ENCODE peak calls at places on chromosomes 1 and 21, in five cellular contexts. Y is lung; P is CD4-positive, CD25-positive, alpha-beta regulatory T cell; X is lower lobe of right lung; A is transverse colon. F is an unnamed sample.

GRCh38 chr21:43262427-43262826 is 93.6 kb downstream of the CRYAA start:
- DNase-seq in Y (no peak), P (no peak), X (peak; percentile 33), A (no peak), F (no peak)

GRCh38 chr1:175035860-175036259 is 12.6 kb upstream of the MRPS14 start:
- DNase-seq in X (no peak), Y (no peak), P (no peak), A (no peak), F (no peak)

GRCh38 chr1:168833801-168834224 is 104.8 kb upstream of the DPT start:
- DNase-seq in X (no peak), P (no peak), A (no peak), Y (no peak), F (no peak)

GRCh38 chr1:116910379-116911165 is 856 bp downstream of the PTGFRN start:
- DNase-seq in X (peak; percentile 72), Y (peak; percentile 47), A (peak; percentile 65), P (peak; percentile 14), F (peak; percentile 84)

GRCh38 chr1:67672260-67672803 is 12.7 kb upstream of the GADD45A start:
- DNase-seq in Y (no peak), A (no peak), X (no peak), P (no peak), F (no peak)

GRCh38 chr1:116268211-116268610 is 104.8 kb upstream of the ATP1A1 start:
- DNase-seq in X (peak; percentile 62), P (no peak), A (peak; percentile 63), Y (peak; percentile 30), F (no peak)

GRCh38 chr1:64046871-64047270 is 156.6 kb upstream of the UBE2U start:
- DNase-seq in P (no peak), X (no peak), A (no peak), Y (no peak), F (no peak)

GRCh38 chr1:179129702-179130473 is 48.0 kb downstream of the TOR3A start:
- DNase-seq in Y (no peak), P (no peak), X (no peak), A (no peak), F (no peak)

GRCh38 chr1:6178751-6179563 is 1.2 kb downstream of the CHD5 start:
- DNase-seq in X (no peak), P (no peak), Y (no peak), A (no peak), F (peak; percentile 87)

GRCh38 chr1:218673170-218673569 is 328.0 kb downstream of the TGFB2 start:
- DNase-seq in A (no peak), P (no peak), X (no peak), Y (no peak), F (no peak)

GRCh38 chr1:76390451-76390850 is 315.9 kb downstream of the ST6GALNAC3 start:
- DNase-seq in P (no peak), A (no peak), Y (no peak), X (no peak), F (no peak)

GRCh38 chr21:39057121-39057520 is 126.1 kb downstream of the PSMG1 start:
- DNase-seq in Y (no peak), A (no peak), P (no peak), X (no peak), F (no peak)

GRCh38 chr1:11731719-11732283 is 4.1 kb upstream of the AGTRAP start:
- DNase-seq in A (peak; percentile 66), X (peak; percentile 74), Y (peak; percentile 45), P (peak; percentile 6), F (peak; percentile 91)

GRCh38 chr1:189103956-189104355 is 1373.7 kb downstream of the BRINP3 start:
- DNase-seq in Y (no peak), P (no peak), A (no peak), X (no peak), F (no peak)

DNA sequence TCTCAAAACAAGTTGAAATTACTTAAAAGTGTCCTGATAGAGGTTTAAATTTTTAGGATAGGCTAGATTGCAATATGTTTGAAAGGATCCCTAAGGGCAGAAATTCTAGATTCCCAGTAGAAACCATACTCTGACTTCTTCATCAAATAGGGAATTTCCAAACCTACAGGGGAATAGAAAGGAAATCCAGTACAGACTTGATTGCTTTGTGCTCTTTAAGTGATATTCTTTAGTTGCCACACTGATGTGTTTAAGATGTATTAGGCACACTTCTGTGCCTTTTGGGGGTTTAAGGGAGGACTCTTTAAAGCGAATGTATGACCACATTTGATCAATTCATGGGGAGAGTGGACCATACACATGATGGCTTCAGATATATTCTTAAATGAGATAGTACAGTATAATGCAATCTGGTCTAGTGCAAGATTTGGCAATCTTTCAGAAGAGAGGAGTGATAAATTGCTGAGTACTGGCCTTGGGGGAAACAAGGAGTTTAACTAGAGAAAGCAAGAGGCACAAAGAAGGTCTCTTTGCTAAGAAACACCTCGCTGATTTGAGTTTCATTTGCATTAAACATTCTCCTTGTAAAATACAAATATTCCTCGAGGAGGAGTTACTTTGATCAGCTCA is 268.8 kb upstream of the NR5A2 start:
- DNase-seq in X (no peak), A (no peak), Y (no peak), P (no peak), F (no peak)
- H3K4me3 ChIP-seq in X (no peak overlapping the region), A (no peak overlapping the region), Y (no peak overlapping the region), P (no peak overlapping the region), F (no peak overlapping the region)

GRCh38 chr1:180229483-180230415 is at the start of gene LHX4:
- DNase-seq in A (no peak), P (no peak), X (no peak), Y (no peak), F (peak; percentile 98)

GRCh38 chr1:180231506-180232420 is 1.7 kb downstream of the LHX4 start:
- DNase-seq in A (no peak), P (no peak), X (no peak), Y (no peak), F (peak; percentile 86)

GRCh38 chr1:180232521-180233043 is 2.5 kb downstream of the LHX4 start:
- DNase-seq in P (no peak), X (no peak), Y (no peak), A (no peak), F (no peak)

GRCh38 chr1:180230416-180230790 is 339 bp downstream of the LHX4 start:
- DNase-seq in Y (no peak), P (no peak), A (no peak), X (no peak), F (peak; percentile 88)

DNA sequence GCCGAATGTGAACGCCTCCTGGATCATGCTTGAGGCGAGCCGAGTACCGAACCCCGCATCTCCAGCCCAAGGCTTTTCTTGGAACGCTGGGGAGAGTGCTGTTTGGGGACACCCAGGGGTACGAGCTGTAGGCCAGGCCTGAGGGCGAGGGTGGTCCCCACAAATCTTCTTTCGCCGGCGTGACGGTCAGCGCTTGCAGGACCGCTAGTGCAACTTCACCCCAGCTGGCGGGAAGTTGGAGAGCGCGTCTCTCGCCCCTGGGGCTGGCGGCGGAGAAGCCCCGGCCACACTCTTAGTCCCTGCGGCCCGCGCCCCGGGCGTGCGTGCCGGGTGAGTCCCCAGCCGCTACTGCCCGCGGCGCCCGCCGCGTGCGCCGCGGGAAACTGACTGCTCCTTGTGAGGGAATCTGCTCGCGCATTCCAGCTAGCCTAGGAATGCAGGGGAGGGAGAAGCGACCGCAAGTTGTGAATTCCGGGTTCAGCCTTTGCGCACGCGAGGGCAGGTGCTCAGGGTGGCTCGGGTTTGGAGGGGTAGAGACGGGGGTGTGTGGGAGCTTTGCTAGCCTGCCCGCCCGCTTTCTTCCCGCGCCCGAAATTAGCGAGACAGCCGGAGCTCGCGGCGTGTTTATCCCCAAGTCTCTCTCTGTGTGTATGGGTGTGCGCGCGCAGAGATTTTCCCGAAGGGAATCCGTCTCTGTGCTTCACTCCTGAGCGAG is 884 bp downstream of the LHX4 start:
- DNase-seq in Y (no peak), A (no peak), X (no peak), P (no peak), F (peak; percentile 90)
- H3K27me3 ChIP-seq in Y (peaks cover 15% of the 10 kb centered on the region), A (peaks cover 100% of the 10 kb centered on the region), X (peaks cover 98% of the 10 kb centered on the region), P (peaks cover 29% of the 10 kb centered on the region), F (peaks cover 92% of the 10 kb centered on the region)

GRCh38 chr1:28601696-28602095 is 9.6 kb downstream of the RAB42 start:
- DNase-seq in Y (no peak), P (no peak), A (no peak), X (no peak), F (no peak)

GRCh38 chr1:28602536-28603439 is 10.7 kb downstream of the RAB42 start:
- DNase-seq in Y (peak; percentile 65), A (peak; percentile 55), X (no peak), P (no peak), F (peak; percentile 77)

GRCh38 chr1:28606771-28607170 is 14.7 kb downstream of the RAB42 start:
- DNase-seq in X (no peak), P (no peak), A (no peak), Y (no peak), F (no peak)

GRCh38 chr1:28604962-28605361 is 12.9 kb downstream of the RAB42 start:
- DNase-seq in P (no peak), X (no peak), Y (no peak), A (no peak), F (no peak)

DNA sequence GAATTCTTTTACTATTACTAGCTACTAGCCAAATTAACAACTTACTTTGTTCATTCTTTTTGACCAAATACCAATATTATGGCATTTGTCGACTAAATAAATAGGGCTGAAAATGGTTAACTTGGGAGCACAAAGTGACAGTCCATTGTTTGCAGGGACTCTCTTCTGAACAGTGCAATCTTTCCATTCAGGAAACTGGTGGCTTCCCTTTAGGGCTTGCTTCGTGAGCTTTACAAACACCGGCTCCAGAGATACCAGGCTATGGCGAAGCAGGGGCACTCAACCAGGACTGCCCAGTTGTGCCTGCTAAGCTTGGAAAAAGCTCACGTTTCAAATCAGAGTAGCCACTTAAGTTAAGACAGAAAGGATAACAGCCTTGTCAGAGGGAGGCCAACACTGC is 12.3 kb downstream of the RAB42 start:
- DNase-seq in P (no peak), A (no peak), Y (no peak), X (no peak), F (no peak)
- H3K36me3 ChIP-seq in P (peaks cover 49% of the 10 kb centered on the region), A (no peaks in the 10 kb centered on the region), Y (peaks cover 31% of the 10 kb centered on the region), X (peaks cover 76% of the 10 kb centered on the region), F (peaks cover 11% of the 10 kb centered on the region)

DNA sequence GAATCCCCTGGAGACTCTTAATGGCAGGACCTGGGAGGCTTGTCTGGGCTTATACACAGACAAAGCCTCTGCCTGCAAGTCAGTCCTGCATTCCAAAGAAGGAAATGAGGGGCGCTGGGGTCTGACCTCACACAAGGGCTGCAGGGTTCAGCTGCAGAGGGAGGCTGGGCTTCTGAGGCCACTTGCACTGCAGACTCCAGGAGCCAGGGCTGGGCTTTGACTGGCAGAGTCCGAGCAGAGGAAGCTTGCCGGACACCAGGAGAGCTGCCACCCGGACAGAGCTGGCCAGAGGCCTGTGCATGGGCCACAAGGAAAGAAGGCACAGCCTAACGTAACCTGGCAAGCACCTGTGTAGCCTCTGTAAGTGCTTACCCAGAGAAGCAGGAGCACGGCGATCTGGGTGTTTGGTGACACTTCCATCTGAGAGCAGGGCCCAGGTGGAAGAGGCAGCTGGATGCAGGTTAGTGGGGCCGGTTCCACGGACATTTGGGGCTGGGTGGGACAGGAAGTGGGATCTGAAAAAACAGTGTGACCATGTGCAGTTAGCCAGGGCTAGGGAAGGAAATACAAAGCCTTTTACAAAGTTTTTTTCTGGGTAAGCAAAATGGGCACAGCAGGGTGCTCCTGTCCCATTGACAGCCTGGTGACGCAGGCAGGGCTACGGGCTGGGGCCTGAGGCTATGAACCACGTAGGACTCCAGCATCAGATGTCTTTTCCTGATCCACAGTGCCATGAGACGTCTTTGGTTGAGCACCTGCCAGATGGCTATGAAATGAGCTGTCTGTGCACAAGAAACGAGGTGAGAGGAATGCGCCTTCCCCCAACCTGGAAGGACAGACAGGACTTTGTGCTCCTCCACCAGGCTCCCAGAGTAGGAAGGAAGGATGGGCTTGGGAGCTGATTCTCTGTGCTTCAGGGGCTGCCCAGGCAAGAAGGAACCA is 37.3 kb upstream of the LBR start:
- DNase-seq in Y (no peak), A (no peak), P (no peak), X (no peak), F (no peak)
- H3K4me3 ChIP-seq in Y (no peak overlapping the region), A (no peak overlapping the region), P (no peak overlapping the region), X (no peak overlapping the region), F (no peak overlapping the region)

F was measured in H7.